ENCODE peak calls at places on chromosomes 1 and 21, in four cellular contexts. F is K562, J is HepG2, Z is A549. N is an unnamed sample.

GRCh38 chr1:107141491-107142369 is 891 bp downstream of the NTNG1 start:
- DNase-seq in F (peak; percentile 16), J (peak; percentile 7), Z (no peak), N (no peak)

GRCh38 chr1:205339717-205340116 is 17.0 kb downstream of the KLHDC8A start:
- DNase-seq in F (no peak), J (no peak), Z (no peak), N (no peak)

GRCh38 chr1:239426821-239427495 is 40.6 kb downstream of the CHRM3 start:
- DNase-seq in F (no peak), J (no peak), Z (no peak), N (no peak)

GRCh38 chr1:239778221-239778813 is 313.4 kb upstream of the FMN2 start:
- DNase-seq in F (no peak), J (no peak), Z (no peak), N (no peak)

GRCh38 chr1:56456426-56457101 is 122.8 kb downstream of the PLPP3 start:
- DNase-seq in F (no peak), J (peak; percentile 67), Z (peak; percentile 66), N (no peak)

GRCh38 chr1:48202030-48202752 is 20.3 kb upstream of the SLC5A9 start:
- DNase-seq in F (peak; percentile 69), J (peak; percentile 45), Z (peak; percentile 21), N (no peak)

GRCh38 chr21:38203229-38203628 is 53.6 kb upstream of the KCNJ15 start:
- DNase-seq in F (no peak), J (no peak), Z (no peak), N (no peak)

GRCh38 chr1:240833057-240833456 is 221.1 kb upstream of the GREM2 start:
- DNase-seq in F (no peak), J (no peak), Z (no peak), N (no peak)

GRCh38 chr1:61237147-61237546 is 154.8 kb downstream of the NFIA start:
- DNase-seq in F (no peak), J (no peak), Z (no peak), N (no peak)

GRCh38 chr1:36448530-36449051 is 1.7 kb downstream of the OSCP1 start:
- DNase-seq in F (peak; percentile 70), J (no peak), Z (no peak), N (no peak)

GRCh38 chr1:22914156-22914555 is 58.5 kb downstream of the LACTBL1 start:
- DNase-seq in F (no peak), J (no peak), Z (no peak), N (no peak)

GRCh38 chr1:21266119-21266774 is 24.0 kb downstream of the ECE1 start:
- DNase-seq in F (peak; percentile 87), J (peak; percentile 38), Z (no peak), N (no peak)

GRCh38 chr1:205706601-205707502 is 26.5 kb upstream of the SLC45A3 start:
- DNase-seq in F (peak; percentile 59), J (no peak), Z (no peak), N (no peak)

GRCh38 chr21:33844104-33844889 is 71.3 kb downstream of the ATP5PO start:
- DNase-seq in F (no peak), J (peak; percentile 40), Z (no peak), N (no peak)

GRCh38 chr1:183368213-183369108 is 49.7 kb downstream of the NMNAT2 start:
- DNase-seq in F (no peak), J (no peak), Z (no peak), N (no peak)

GRCh38 chr1:48062353-48062752 is 65.2 kb upstream of the TRABD2B start:
- DNase-seq in F (no peak), J (no peak), Z (no peak), N (no peak)

GRCh38 chr1:225754940-225755635 is 22.5 kb upstream of the SRP9 start:
- DNase-seq in F (no peak), J (peak; percentile 93), Z (no peak), N (no peak)

GRCh38 chr1:216660561-216660960 is 62.7 kb downstream of the ESRRG start:
- DNase-seq in F (no peak), J (no peak), Z (no peak), N (no peak)

GRCh38 chr1:236862615-236863211 is 67.6 kb downstream of the MTR start:
- DNase-seq in F (no peak), J (peak; percentile 95), Z (no peak), N (no peak)

DNA sequence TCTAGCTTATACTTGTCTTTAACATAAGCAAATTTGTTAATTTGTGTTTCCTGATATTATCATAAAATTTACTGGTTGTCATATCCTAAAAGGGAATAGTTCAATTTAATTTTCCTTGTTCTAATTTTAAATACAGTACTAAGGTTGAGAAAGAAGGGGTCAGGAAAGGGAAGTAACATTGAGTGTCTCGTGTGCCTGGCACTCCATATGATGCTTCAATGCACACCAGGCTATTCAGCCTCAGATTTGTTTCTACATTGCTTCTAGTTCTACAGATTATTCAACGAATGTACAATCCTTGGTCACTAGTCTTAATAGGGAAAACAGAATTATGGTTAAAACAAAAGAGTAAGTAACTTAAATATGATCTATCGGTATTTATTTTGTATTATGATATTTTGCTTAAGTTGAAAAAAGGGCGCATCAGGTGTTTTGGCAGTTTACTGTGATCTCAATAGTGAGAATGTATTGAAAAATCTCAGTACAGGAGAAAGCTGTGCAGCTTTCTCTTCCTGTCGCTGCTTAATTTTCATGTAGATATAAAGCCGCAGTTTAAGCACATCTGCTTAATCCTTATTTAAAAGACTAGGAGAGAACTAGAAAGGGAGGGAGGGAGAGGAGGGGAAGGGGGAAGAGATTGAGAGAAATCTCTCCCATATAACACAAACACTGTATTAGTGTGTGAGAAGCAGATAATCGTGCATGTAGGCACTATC is 13.0 kb downstream of the PTPRC start:
- DNase-seq in F (no peak), J (no peak), Z (no peak), N (no peak)
- TF ChIP-seq JUNB in F (no peak), J (no peak), Z (no peak), N (no peak)

DNA sequence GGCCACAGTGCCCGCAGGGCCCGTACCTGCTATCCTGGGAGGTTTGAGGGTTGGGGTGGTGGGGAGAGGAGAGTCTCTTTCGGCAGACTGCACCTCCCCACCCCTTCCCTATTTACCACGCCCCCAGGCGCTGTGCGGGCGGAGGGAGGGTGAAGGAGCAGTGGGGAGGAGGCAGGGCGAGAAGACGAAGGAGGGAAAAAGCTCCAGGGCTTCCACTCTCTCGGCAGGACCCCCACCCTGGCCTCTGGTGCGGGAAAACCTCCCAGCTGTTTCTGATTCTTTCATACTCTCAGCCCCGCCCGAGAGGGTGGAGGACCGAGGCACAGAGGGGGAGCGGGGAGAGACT is 896 bp upstream of the WNT2B start:
- DNase-seq in F (peak; percentile 17), J (no peak), Z (peak; percentile 38), N (no peak)
- TF ChIP-seq USF2 in F (no peak), J (no peak), Z (no peak), N (no peak)

GRCh38 chr1:53551428-53551995 is 92.3 kb downstream of the DMRTB1 start:
- DNase-seq in F (no peak), J (no peak), Z (no peak), N (no peak)

GRCh38 chr1:53553734-53554509 is 94.7 kb downstream of the DMRTB1 start:
- DNase-seq in F (no peak), J (no peak), Z (no peak), N (no peak)

GRCh38 chr1:53552981-53553733 is 94.0 kb downstream of the DMRTB1 start:
- DNase-seq in F (no peak), J (no peak), Z (no peak), N (no peak)

GRCh38 chr1:53550201-53550741 is 91.1 kb downstream of the DMRTB1 start:
- DNase-seq in F (no peak), J (no peak), Z (no peak), N (no peak)

GRCh38 chr1:53552146-53552940 is 93.1 kb downstream of the DMRTB1 start:
- DNase-seq in F (no peak), J (no peak), Z (no peak), N (no peak)
- TF ChIP-seq JUNB in F (no peak), J (no peak), Z (no peak), N (no peak)

DNA sequence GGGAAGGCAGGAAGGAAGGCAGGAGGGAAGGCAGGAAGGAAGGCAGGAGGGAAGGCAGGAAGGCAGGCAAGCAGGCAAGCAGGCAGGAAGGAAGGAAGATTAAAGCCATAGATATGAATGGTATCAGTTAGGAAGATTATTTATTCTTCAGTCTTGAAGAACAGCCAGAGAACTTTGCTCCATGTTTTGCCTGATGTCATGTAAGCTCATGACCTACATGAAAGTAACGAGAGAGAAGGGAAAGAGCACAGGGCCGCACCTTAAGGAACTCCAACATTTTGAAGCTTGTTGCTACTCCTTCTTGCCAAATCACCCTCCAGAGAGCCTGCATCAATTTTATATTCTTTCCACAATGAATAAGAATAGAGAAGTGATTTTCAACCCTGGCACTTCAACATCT is 78.0 kb upstream of the EFHD2 start:
- DNase-seq in F (no peak), J (no peak), Z (no peak), N (no peak)
- TF ChIP-seq USF2 in F (no peak), J (no peak), Z (no peak), N (no peak)

GRCh38 chr21:36636439-36636838 is 62.5 kb upstream of the SIM2 start:
- DNase-seq in F (no peak), J (no peak), Z (no peak), N (no peak)

GRCh38 chr21:36630485-36631206 is 68.3 kb upstream of the SIM2 start:
- DNase-seq in F (peak; percentile 82), J (peak; percentile 48), Z (peak; percentile 57), N (no peak)

GRCh38 chr21:36640260-36641244 is 58.4 kb upstream of the SIM2 start:
- DNase-seq in F (no peak), J (no peak), Z (no peak), N (no peak)

GRCh38 chr21:36639769-36640168 is 59.1 kb upstream of the SIM2 start:
- DNase-seq in F (no peak), J (no peak), Z (no peak), N (no peak)

DNA sequence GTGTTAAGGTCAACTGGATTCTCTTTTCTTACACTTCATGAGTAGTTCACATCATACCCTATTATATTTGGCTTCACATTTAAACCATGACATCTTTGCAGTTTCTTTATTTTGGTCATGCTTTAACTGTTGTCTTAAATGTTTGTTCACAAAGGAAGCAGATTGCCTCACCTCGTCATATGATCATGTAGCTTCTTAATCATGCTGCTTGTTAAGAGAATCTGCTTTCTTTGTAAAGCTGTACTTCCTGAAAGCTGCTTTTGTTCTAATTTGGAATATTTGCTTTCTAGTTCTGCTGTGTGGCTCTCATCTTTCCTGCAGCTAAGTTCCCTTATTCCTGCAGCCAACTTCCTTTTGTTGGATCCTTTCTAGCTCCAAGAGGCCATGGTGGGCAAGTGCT is 62.9 kb upstream of the SIM2 start:
- DNase-seq in F (no peak), J (no peak), Z (no peak), N (no peak)
- TF ChIP-seq JUNB in F (no peak), J (no peak), Z (no peak), N (no peak)

GRCh38 chr1:165284471-165284870 is 72.0 kb downstream of the LMX1A start:
- DNase-seq in F (no peak), J (no peak), Z (no peak), N (no peak)
- TF ChIP-seq USF2 in F (no peak), J (no peak), Z (no peak), N (no peak)

DNA sequence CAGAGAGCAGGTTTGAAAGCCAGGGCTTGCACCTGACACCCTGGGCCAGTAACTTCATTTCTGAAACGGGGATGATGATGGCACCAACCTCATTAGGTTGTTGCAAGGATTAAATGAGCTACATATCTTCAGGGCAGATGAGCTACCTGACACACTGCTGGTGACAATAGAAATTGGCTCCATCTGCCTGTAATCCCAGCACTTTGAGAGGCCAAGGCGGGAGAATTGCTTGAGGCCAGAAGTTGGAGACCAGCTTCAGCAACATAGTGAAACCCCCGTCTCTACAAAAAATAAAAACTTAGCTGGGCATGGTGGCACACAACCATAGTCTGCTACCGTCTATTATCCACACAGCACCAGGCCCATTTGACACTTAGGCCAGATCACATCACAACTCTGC is 6.3 kb upstream of the TTC39A start:
- DNase-seq in F (no peak), J (no peak), Z (no peak), N (no peak)
- TF ChIP-seq JUNB in F (no peak), J (no peak), Z (no peak), N (no peak)